ENCODE peak calls at places on chromosomes 2 and 18, in nine cellular contexts. M is stimulated activated CD8-positive, alpha-beta memory T cell treated with anti-CD3 and anti-CD28 coated beads, Interleukin-15, amount 100 ng/mL, for 24 hours; L is heart left ventricle; N is fibroblast of the conjunctiva; R is cardiac fibroblast; G is COR-L47; I is pulmonary artery endothelial cell; W is left cardiac atrium; F is MCF 10A. Z is an unnamed sample.

GRCh38 chr2:122193622-122194021 is 438.2 kb downstream of the TSN start:
- DNase-seq in M (no peak), L (no peak), N (no peak), R (peak), G (no peak), I (no peak), W (no peak), F (peak), Z (no peak)

GRCh38 chr2:239522740-239523119 is 121.9 kb upstream of the HDAC4 start:
- DNase-seq in M (no peak), L (peak), N (no peak), R (no peak), G (no peak), I (no peak), W (peak), F (no peak), Z (no peak)

GRCh38 chr2:144225077-144225476 is 294.8 kb downstream of the ZEB2 start:
- DNase-seq in M (no peak), L (no peak), N (no peak), R (no peak), G (no peak), I (no peak), W (no peak), F (no peak), Z (no peak)

GRCh38 chr2:46978696-46979095 is 63.1 kb upstream of the MCFD2 start:
- DNase-seq in M (no peak), L (no peak), N (no peak), R (no peak), G (no peak), I (no peak), W (no peak), F (no peak), Z (no peak)

GRCh38 chr2:54429811-54430600 is 26.1 kb upstream of the SPTBN1 start:
- DNase-seq in M (no peak), L (no peak), N (no peak), R (peak), G (no peak), I (no peak), W (peak), F (no peak), Z (no peak)

GRCh38 chr2:54639609-54640008 is 83.9 kb upstream of the EML6 start:
- DNase-seq in M (no peak), L (no peak), N (no peak), R (peak), G (no peak), I (no peak), W (no peak), F (no peak), Z (no peak)

GRCh38 chr2:104768694-104769093 is 85.2 kb upstream of the POU3F3 start:
- DNase-seq in M (no peak), L (no peak), N (no peak), R (no peak), G (no peak), I (no peak), W (no peak), F (no peak), Z (no peak)

GRCh38 chr2:71385008-71385407 is 53.4 kb downstream of the ZNF638 start:
- DNase-seq in M (no peak), L (no peak), N (peak), R (peak), G (no peak), I (no peak), W (no peak), F (peak), Z (no peak)

GRCh38 chr18:5900249-5900648 is 4.9 kb upstream of the TMEM200C start:
- DNase-seq in M (no peak), L (no peak), N (no peak), R (no peak), G (no peak), I (no peak), W (no peak), F (no peak), Z (no peak)

GRCh38 chr2:70518557-70518956 is 35.1 kb downstream of the TGFA start:
- DNase-seq in M (no peak), L (no peak), N (no peak), R (no peak), G (no peak), I (no peak), W (no peak), F (no peak), Z (no peak)

GRCh38 chr18:79924814-79925655 is 26.4 kb downstream of the SLC66A2 start:
- DNase-seq in M (no peak), L (no peak), N (no peak), R (no peak), G (peak), I (no peak), W (no peak), F (no peak), Z (no peak)

GRCh38 chr2:18154812-18155211 is 276.3 kb downstream of the KCNS3 start:
- DNase-seq in M (no peak), L (no peak), N (no peak), R (no peak), G (no peak), I (no peak), W (no peak), F (peak), Z (no peak)

GRCh38 chr2:214492608-214493007 is 81.8 kb downstream of the VWC2L start:
- DNase-seq in M (no peak), L (no peak), N (no peak), R (no peak), G (no peak), I (no peak), W (no peak), F (no peak), Z (no peak)

GRCh38 chr2:61178603-61179545 is 16.9 kb downstream of the C2orf74 start:
- DNase-seq in M (no peak), L (peak), N (no peak), R (peak), G (no peak), I (no peak), W (no peak), F (peak), Z (no peak)

GRCh38 chr18:68520406-68521075 is 194.4 kb downstream of the TMX3 start:
- DNase-seq in M (no peak), L (no peak), N (no peak), R (no peak), G (no peak), I (no peak), W (no peak), F (peak), Z (no peak)

GRCh38 chr2:68692511-68692910 is 42.1 kb upstream of the ARHGAP25 start:
- DNase-seq in M (no peak), L (no peak), N (no peak), R (no peak), G (no peak), I (no peak), W (no peak), F (no peak), Z (no peak)

GRCh38 chr2:42569116-42569711 is 782 bp downstream of the MTA3 start:
- DNase-seq in M (no peak), L (no peak), N (no peak), R (peak), G (no peak), I (no peak), W (peak), F (peak), Z (no peak)

GRCh38 chr2:232276739-232277313 is 101.7 kb upstream of the ALPP start:
- DNase-seq in M (no peak), L (no peak), N (no peak), R (no peak), G (no peak), I (no peak), W (no peak), F (no peak), Z (no peak)

GRCh38 chr2:13000644-13001375 is 284.1 kb downstream of the TRIB2 start:
- DNase-seq in M (no peak), L (no peak), N (peak), R (peak), G (no peak), I (peak), W (peak), F (no peak), Z (no peak)

GRCh38 chr18:77857926-77858325 is 608.3 kb downstream of the GALR1 start:
- DNase-seq in M (no peak), L (no peak), N (no peak), R (no peak), G (peak), I (no peak), W (no peak), F (no peak), Z (no peak)

GRCh38 chr18:47928466-47928865 is 2.0 kb downstream of the SMAD2 start:
- DNase-seq in M (no peak), L (no peak), N (no peak), R (peak), G (no peak), I (no peak), W (no peak), F (peak), Z (no peak)

Z was measured in D721Med.